ENCODE peak calls at places on chromosomes 4 and X, in five cellular contexts. E is Peyer's patch; N is CD8-positive, alpha-beta memory T cell; U is adrenal gland; C is left lung. Q is an unnamed sample. For H3K4me1, the result is how much of the 10 kb centered on the place peaks cover.

GRCh38 chr4:15024386-15024785 is 22.1 kb downstream of the CPEB2 start:
- DNase-seq in E (no peak), N (no peak), U (no peak), C (no peak), Q (no peak)

GRCh38 chr4:89998350-89999098 is 103.9 kb downstream of the MMRN1 start:
- DNase-seq in E (no peak), N (no peak), U (no peak), C (no peak), Q (no peak)

GRCh38 chr4:151992301-151992700 is 231.5 kb upstream of the GATB start:
- DNase-seq in E (no peak), N (no peak), U (no peak), C (no peak), Q (no peak)

GRCh38 chr4:2411786-2412510 is 6.5 kb downstream of the ZFYVE28 start:
- DNase-seq in E (no peak), N (no peak), U (no peak), C (no peak), Q (no peak)

GRCh38 chr4:98260579-98261290 is 449 bp upstream of the RAP1GDS1 start:
- DNase-seq in E (peak), N (peak), U (peak), C (peak), Q (peak)

GRCh38 chrX:123833387-123833786 is 26.5 kb upstream of the XIAP start:
- DNase-seq in E (peak), N (peak), U (peak), C (no peak), Q (no peak)

GRCh38 chr4:61540944-61541343 is 340.8 kb downstream of the ADGRL3 start:
- DNase-seq in E (no peak), N (no peak), U (no peak), C (no peak), Q (no peak)

GRCh38 chr4:11455201-11455835 is 26.6 kb upstream of the HS3ST1 start:
- DNase-seq in E (no peak), N (no peak), U (no peak), C (no peak), Q (no peak)

GRCh38 chr4:152970102-152970820 is 34.1 kb downstream of the FHDC1 start:
- DNase-seq in E (no peak), N (no peak), U (no peak), C (no peak), Q (no peak)

GRCh38 chrX:149121526-149121925 is 383.6 kb downstream of the IDS start:
- DNase-seq in E (no peak), N (no peak), U (no peak), C (no peak), Q (no peak)

GRCh38 chr4:54318904-54319303 is 89.8 kb downstream of the PDGFRA start:
- DNase-seq in E (no peak), N (no peak), U (no peak), C (no peak), Q (no peak)

GRCh38 chr4:83851261-83852084 is 315.6 kb downstream of the GPAT3 start:
- DNase-seq in E (no peak), N (no peak), U (no peak), C (no peak), Q (no peak)

GRCh38 chrX:70052895-70053615 is 3.3 kb upstream of the AWAT2 start:
- DNase-seq in E (no peak), N (no peak), U (no peak), C (no peak), Q (no peak)

GRCh38 chrX:111410451-111410850 is 1.5 kb downstream of the DCX start:
- DNase-seq in E (no peak), N (no peak), U (no peak), C (no peak), Q (no peak)

GRCh38 chr4:102627831-102628523 is 126.8 kb downstream of the NFKB1 start:
- DNase-seq in E (no peak), N (no peak), U (no peak), C (no peak), Q (no peak)

GRCh38 chrX:113136841-113137240 is 296.2 kb upstream of the AMOT start:
- DNase-seq in E (no peak), N (no peak), U (no peak), C (no peak), Q (no peak)

GRCh38 chrX:104039689-104040505 is at the start of gene H2BW2:
- DNase-seq in E (no peak), N (no peak), U (no peak), C (no peak), Q (no peak)

GRCh38 chr4:126604273-126604867 is 1028.4 kb upstream of the INTU start:
- DNase-seq in E (no peak), N (no peak), U (no peak), C (no peak), Q (no peak)

GRCh38 chr4:98745372-98745771 is 87.0 kb upstream of the TSPAN5 start:
- DNase-seq in E (no peak), N (no peak), U (no peak), C (no peak), Q (no peak)

GRCh38 chrX:131747173-131747572 is 203.3 kb downstream of the OR13H1 start:
- DNase-seq in E (peak), N (peak), U (peak), C (peak), Q (no peak)

GRCh38 chr4:20761382-20761781 is 61.1 kb downstream of the PACRGL start:
- DNase-seq in E (no peak), N (no peak), U (no peak), C (no peak), Q (no peak)
- H3K4me1 ChIP-seq in E (under half), N (under half), U (under half), C (under half), Q (under half)

GRCh38 chr4:8391972-8392371 is 48.6 kb downstream of the ACOX3 start:
- DNase-seq in E (no peak), N (no peak), U (peak), C (no peak), Q (no peak)

GRCh38 chr4:8391071-8391470 is 49.5 kb downstream of the ACOX3 start:
- DNase-seq in E (no peak), N (no peak), U (no peak), C (no peak), Q (no peak)

GRCh38 chr4:8388471-8388870 is 52.1 kb downstream of the ACOX3 start:
- DNase-seq in E (no peak), N (no peak), U (no peak), C (no peak), Q (no peak)

GRCh38 chr4:8392591-8393190 is 47.8 kb downstream of the ACOX3 start:
- DNase-seq in E (no peak), N (no peak), U (no peak), C (no peak), Q (no peak)

GRCh38 chr4:8390604-8391003 is 49.9 kb downstream of the ACOX3 start:
- DNase-seq in E (no peak), N (no peak), U (no peak), C (no peak), Q (no peak)
- H3K4me1 ChIP-seq in E (under half), N (under half), U (under half), C (under half), Q (under half)

GRCh38 chrX:150569155-150569477 is 695 bp downstream of the MTM1 start:
- DNase-seq in E (peak), N (peak), U (peak), C (no peak), Q (no peak)
- H3K4me1 ChIP-seq in E (under half), N (under half), U (under half), C (under half), Q (under half)

GRCh38 chr4:6889736-6890324 is 19.8 kb upstream of the TBC1D14 start:
- DNase-seq in E (no peak), N (no peak), U (no peak), C (no peak), Q (no peak)
- H3K4me1 ChIP-seq in E (under half), N (under half), U (under half), C (under half), Q (under half)

GRCh38 chr4:926538-926937 is 5.6 kb downstream of the GAK start:
- DNase-seq in E (no peak), N (no peak), U (no peak), C (peak), Q (no peak)
- H3K4me1 ChIP-seq in E (under half), N (half or more), U (under half), C (under half), Q (half or more)

GRCh38 chr4:41142356-41142755 is 72.0 kb downstream of the APBB2 start:
- DNase-seq in E (no peak), N (no peak), U (no peak), C (no peak), Q (no peak)
- H3K4me1 ChIP-seq in E (under half), N (under half), U (under half), C (under half), Q (under half)

GRCh38 chrX:154351183-154352011 is 23.0 kb downstream of the FLNA start:
- DNase-seq in E (peak), N (peak), U (no peak), C (no peak), Q (no peak)

GRCh38 chrX:154353172-154353843 is 21.1 kb downstream of the FLNA start:
- DNase-seq in E (no peak), N (peak), U (no peak), C (no peak), Q (no peak)

GRCh38 chrX:154350429-154351182 is 23.8 kb downstream of the FLNA start:
- DNase-seq in E (no peak), N (no peak), U (no peak), C (no peak), Q (no peak)

GRCh38 chrX:154352466-154352865 is 22.0 kb downstream of the FLNA start:
- DNase-seq in E (no peak), N (no peak), U (no peak), C (no peak), Q (no peak)

GRCh38 chrX:154352012-154352401 is 22.4 kb downstream of the FLNA start:
- DNase-seq in E (no peak), N (no peak), U (no peak), C (no peak), Q (no peak)
- H3K4me1 ChIP-seq in E (under half), N (half or more), U (under half), C (under half), Q (under half)

GRCh38 chr4:3508542-3508941 is 23.7 kb downstream of the LRPAP1 start:
- DNase-seq in E (no peak), N (no peak), U (no peak), C (no peak), Q (no peak)
- H3K4me1 ChIP-seq in E (under half), N (under half), U (under half), C (under half), Q (under half)